ENCODE peak calls at places on chromosomes 16 and 17, in four cellular contexts. One of them, this sample, is unnamed.

GRCh38 chr17:57032343-57032742 is 52.7 kb upstream of the AKAP1 start:
- DNase-seq in GM23338: no peak
- DNase-seq in nephron progenitor cell: no peak
- DNase-seq in pancreas: no peak
- DNase-seq in this sample: no peak

GRCh38 chr16:86962259-86962658 is 354.9 kb downstream of the C16orf95 start:
- DNase-seq in GM23338: no peak
- DNase-seq in nephron progenitor cell: no peak
- DNase-seq in pancreas: no peak
- DNase-seq in this sample: no peak

GRCh38 chr17:74742153-74742515 is 5.1 kb downstream of the RAB37 start:
- DNase-seq in GM23338: no peak
- DNase-seq in nephron progenitor cell: no peak
- DNase-seq in pancreas: no peak
- DNase-seq in this sample: no peak

GRCh38 chr16:19295393-19295792 is 9.9 kb downstream of the CLEC19A start:
- DNase-seq in GM23338: no peak
- DNase-seq in nephron progenitor cell: no peak
- DNase-seq in pancreas: no peak
- DNase-seq in this sample: no peak

GRCh38 chr17:12620200-12620720 is 45.4 kb upstream of the MYOCD start:
- DNase-seq in GM23338: no peak
- DNase-seq in nephron progenitor cell: no peak
- DNase-seq in pancreas: no peak
- DNase-seq in this sample: no peak

GRCh38 chr17:61188081-61188480 is 211.6 kb upstream of the TBX2 start:
- DNase-seq in GM23338: no peak
- DNase-seq in nephron progenitor cell: no peak
- DNase-seq in pancreas: no peak
- DNase-seq in this sample: no peak

GRCh38 chr16:53045554-53046250 is 7.0 kb downstream of the CHD9NB start:
- DNase-seq in GM23338: no peak
- DNase-seq in nephron progenitor cell: no peak
- DNase-seq in pancreas: no peak
- DNase-seq in this sample: no peak

GRCh38 chr17:55492951-55493350 is 18.3 kb downstream of the SMIM36 start:
- DNase-seq in GM23338: no peak
- DNase-seq in nephron progenitor cell: no peak
- DNase-seq in pancreas: no peak
- DNase-seq in this sample: no peak

GRCh38 chr17:78677303-78678219 is 100.4 kb upstream of the DNAH17 start:
- DNase-seq in GM23338: no peak
- DNase-seq in nephron progenitor cell: no peak
- DNase-seq in pancreas: no peak
- DNase-seq in this sample: no peak
- TF ChIP-seq CTCF in GM23338: no peak
- TF ChIP-seq CTCF in nephron progenitor cell: no peak
- TF ChIP-seq CTCF in pancreas: no peak
- TF ChIP-seq CTCF in this sample: no peak

DNA sequence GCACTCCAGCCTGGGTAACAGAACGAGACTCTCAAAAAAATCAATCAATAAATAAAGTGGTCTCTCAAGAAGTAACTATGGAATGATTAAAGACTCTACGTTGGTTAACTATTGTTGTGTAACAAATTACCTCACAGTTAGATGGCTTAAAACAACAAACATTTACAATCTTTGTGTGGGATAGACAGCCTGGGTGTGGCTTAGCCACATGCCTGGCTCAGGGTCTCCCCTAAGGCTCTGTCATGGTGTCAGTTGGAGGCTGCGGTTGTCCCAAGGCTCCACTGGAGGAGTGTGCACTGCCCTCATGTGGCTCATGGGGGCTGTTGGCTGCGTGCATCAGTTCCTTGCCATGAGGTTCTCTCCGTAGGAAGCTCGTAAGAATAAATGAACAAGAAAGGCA is 294.5 kb downstream of the SNX29 start:
- DNase-seq in GM23338: peak; percentile 69
- DNase-seq in nephron progenitor cell: peak; percentile 34
- DNase-seq in pancreas: no peak
- DNase-seq in this sample: no peak
- TF ChIP-seq CTCF in GM23338: peak; percentile 80
- TF ChIP-seq CTCF in nephron progenitor cell: no peak
- TF ChIP-seq CTCF in pancreas: no peak
- TF ChIP-seq CTCF in this sample: no peak

GRCh38 chr17:75753514-75754377 is 11.2 kb downstream of the GALK1 start:
- DNase-seq in GM23338: peak; percentile 92
- DNase-seq in nephron progenitor cell: peak; percentile 83
- DNase-seq in pancreas: peak; percentile 80
- DNase-seq in this sample: no peak
- TF ChIP-seq CTCF in GM23338: peak; percentile 68
- TF ChIP-seq CTCF in nephron progenitor cell: peak; percentile 40
- TF ChIP-seq CTCF in pancreas: peak; percentile 37
- TF ChIP-seq CTCF in this sample: no peak

DNA sequence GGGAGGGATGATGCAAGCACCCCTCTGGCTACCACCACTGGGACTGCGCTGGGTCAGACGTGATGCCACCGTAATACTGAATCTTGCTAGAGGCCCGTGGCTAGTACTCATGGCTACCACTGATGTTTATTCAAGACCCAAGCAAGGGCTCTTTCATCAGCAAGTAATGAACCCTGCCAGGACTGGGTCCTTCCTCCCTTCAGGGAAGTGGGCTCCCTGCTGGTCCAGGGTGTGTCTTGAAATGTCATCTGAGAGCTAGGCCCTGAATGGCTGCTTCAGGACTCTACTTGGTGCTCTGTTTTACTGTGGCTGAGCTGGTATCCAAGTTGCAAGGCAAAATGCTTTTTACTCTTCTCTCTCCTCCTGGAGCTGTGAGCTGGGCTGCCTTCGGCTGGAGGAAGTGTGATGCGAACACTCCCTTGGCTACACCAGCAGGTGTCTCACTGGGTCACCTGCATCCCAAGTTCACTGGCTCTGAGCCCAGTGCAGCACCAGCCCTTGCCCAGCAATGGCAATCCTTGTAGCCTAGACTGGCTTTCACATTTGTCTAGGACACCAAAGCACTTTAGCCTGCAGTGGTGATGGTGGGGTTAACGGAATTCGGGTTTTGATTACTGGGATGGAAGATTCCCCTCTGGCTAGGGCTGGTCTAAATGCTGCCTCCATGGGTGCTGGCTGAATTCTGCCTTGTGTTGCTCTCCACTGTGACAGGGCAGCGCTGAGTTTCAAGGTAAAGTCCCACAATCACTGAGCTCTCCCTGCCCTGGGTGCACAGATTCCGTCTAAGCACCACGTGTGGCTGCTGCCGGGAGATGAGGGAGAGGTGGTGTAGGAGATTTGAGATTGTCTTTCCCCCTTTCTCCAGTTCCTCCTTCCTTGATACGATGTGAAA is 98.6 kb downstream of the USP22 start:
- DNase-seq in GM23338: peak; percentile 87
- DNase-seq in nephron progenitor cell: peak; percentile 11
- DNase-seq in pancreas: peak; percentile 90
- DNase-seq in this sample: no peak
- TF ChIP-seq CTCF in GM23338: peak; percentile 80
- TF ChIP-seq CTCF in nephron progenitor cell: peak; percentile 13
- TF ChIP-seq CTCF in pancreas: peak; percentile 52
- TF ChIP-seq CTCF in this sample: no peak

GRCh38 chr17:14389656-14390055 is 88.8 kb downstream of the HS3ST3B1 start:
- DNase-seq in GM23338: peak; percentile 59
- DNase-seq in nephron progenitor cell: no peak
- DNase-seq in pancreas: no peak
- DNase-seq in this sample: no peak
- TF ChIP-seq CTCF in GM23338: no peak
- TF ChIP-seq CTCF in nephron progenitor cell: no peak
- TF ChIP-seq CTCF in pancreas: no peak
- TF ChIP-seq CTCF in this sample: no peak